ENCODE peak calls at places on chromosomes 11 and 22, in four cellular contexts. V is adrenal gland, I is ACHN, Z is midbrain. R is an unnamed sample.
A peak's percentile ranks its signal among the peaks of the same experiment; 100 is the strongest.

GRCh38 chr11:34492806-34493414 is 20.7 kb downstream of the ELF5 start:
- DNase-seq in V (peak; percentile 42), I (peak; percentile 64), Z (peak; percentile 61), R (peak; percentile 42)

GRCh38 chr11:113142508-113142907 is 171.9 kb upstream of the TTC12 start:
- DNase-seq in V (no peak), I (no peak), Z (no peak), R (no peak)

GRCh38 chr11:115191761-115192160 is 312.5 kb downstream of the CADM1 start:
- DNase-seq in V (no peak), I (no peak), Z (no peak), R (no peak)

GRCh38 chr22:44677299-44678244 is 24.4 kb upstream of the PRR5 start:
- DNase-seq in V (no peak), I (no peak), Z (no peak), R (no peak)

GRCh38 chr11:132862137-132862536 is 670.2 kb downstream of the OPCML start:
- DNase-seq in V (no peak), I (no peak), Z (no peak), R (no peak)

GRCh38 chr11:82906236-82906635 is 4.7 kb downstream of the DDIAS start:
- DNase-seq in V (no peak), I (peak; percentile 45), Z (peak; percentile 33), R (no peak)

GRCh38 chr22:39731481-39731880 is 160.9 kb downstream of the CACNA1I start:
- DNase-seq in V (no peak), I (no peak), Z (no peak), R (no peak)

GRCh38 chr11:14764899-14765527 is 121.4 kb downstream of the PDE3B start:
- DNase-seq in V (no peak), I (no peak), Z (no peak), R (no peak)

GRCh38 chr11:123268118-123268517 is 73.1 kb upstream of the CLMP start:
- DNase-seq in V (no peak), I (no peak), Z (no peak), R (no peak)

GRCh38 chr22:40904101-40904500 is 42.2 kb upstream of the DNAJB7 start:
- DNase-seq in V (no peak), I (no peak), Z (no peak), R (no peak)

GRCh38 chr22:50267591-50268390 is 2.4 kb downstream of the MAPK11 start:
- DNase-seq in V (peak; percentile 62), I (peak; percentile 49), Z (peak; percentile 29), R (no peak)

GRCh38 chr11:125262825-125263218 is 98.3 kb downstream of the PKNOX2 start:
- DNase-seq in V (no peak), I (no peak), Z (no peak), R (no peak)

GRCh38 chr22:37657590-37658132 is 862 bp upstream of the PDXP start:
- DNase-seq in V (peak; percentile 46), I (peak; percentile 31), Z (peak; percentile 21), R (peak; percentile 64)

GRCh38 chr22:24578355-24579241 is 14.3 kb downstream of the LRRC75B start:
- DNase-seq in V (no peak), I (no peak), Z (no peak), R (peak; percentile 77)

GRCh38 chr11:16000065-16000464 is 356.3 kb downstream of the SOX6 start:
- DNase-seq in V (no peak), I (no peak), Z (no peak), R (no peak)

GRCh38 chr11:77094841-77095365 is 7.7 kb upstream of the OMP start:
- DNase-seq in V (no peak), I (no peak), Z (no peak), R (no peak)

GRCh38 chr11:35683728-35684339 is 21.3 kb downstream of the TRIM44 start:
- DNase-seq in V (no peak), I (no peak), Z (no peak), R (no peak)

GRCh38 chr11:94825111-94825880 is 57.1 kb downstream of the AMOTL1 start:
- DNase-seq in V (no peak), I (no peak), Z (no peak), R (no peak)

GRCh38 chr11:79520086-79520485 is 79.3 kb upstream of the TENM4 start:
- DNase-seq in V (no peak), I (no peak), Z (no peak), R (no peak)